ENCODE peak calls at places on chromosomes 1 and 21, in eight cellular contexts. A is Calu3, Q is A549, Y is fibroblast of mammary gland, F is kidney, E is body of pancreas, I is fibroblast of pulmonary artery, P is AG09309. S is an unnamed sample.

GRCh38 chr1:175757381-175758015 is 14.1 kb upstream of the TNR start:
- DNase-seq in A (peak), Q (peak), Y (peak), F (peak), E (peak), I (no peak), P (no peak), S (peak)

GRCh38 chr1:12496154-12496961 is 121.7 kb downstream of the DHRS3 start:
- DNase-seq in A (no peak), Q (no peak), Y (no peak), F (no peak), E (peak), I (peak), P (no peak), S (no peak)

GRCh38 chr1:88530246-88530645 is 153.8 kb upstream of the PKN2 start:
- DNase-seq in A (no peak), Q (no peak), Y (no peak), F (no peak), E (no peak), I (no peak), P (no peak), S (no peak)

GRCh38 chr1:151175910-151176309 is at the start of gene TMOD4:
- DNase-seq in A (no peak), Q (no peak), Y (peak), F (peak), E (no peak), I (peak), P (no peak), S (no peak)

GRCh38 chr1:33025180-33025569 is 11.5 kb downstream of the AK2 start:
- DNase-seq in A (no peak), Q (no peak), Y (no peak), F (no peak), E (no peak), I (no peak), P (no peak), S (no peak)

GRCh38 chr1:210597555-210598134 is 268.9 kb downstream of the HHAT start:
- DNase-seq in A (peak), Q (peak), Y (peak), F (no peak), E (no peak), I (peak), P (peak), S (no peak)

GRCh38 chr1:195981448-195982139 is 626.6 kb downstream of the KCNT2 start:
- DNase-seq in A (no peak), Q (no peak), Y (peak), F (no peak), E (no peak), I (peak), P (no peak), S (no peak)

GRCh38 chr1:64934115-64934880 is 32.1 kb downstream of the JAK1 start:
- DNase-seq in A (no peak), Q (peak), Y (peak), F (no peak), E (peak), I (peak), P (peak), S (no peak)

GRCh38 chr1:153506831-153507413 is 28.9 kb downstream of the S100A6 start:
- DNase-seq in A (peak), Q (peak), Y (peak), F (peak), E (peak), I (peak), P (peak), S (peak)

GRCh38 chr1:86207323-86207722 is 50.8 kb upstream of the COL24A1 start:
- DNase-seq in A (peak), Q (no peak), Y (peak), F (no peak), E (no peak), I (peak), P (peak), S (no peak)

GRCh38 chr1:10339815-10340214 is 59.0 kb upstream of the PGD start:
- DNase-seq in A (peak), Q (peak), Y (peak), F (no peak), E (peak), I (peak), P (no peak), S (no peak)

GRCh38 chr1:110746644-110747259 is 72.0 kb upstream of the KCNA3 start:
- DNase-seq in A (peak), Q (no peak), Y (peak), F (no peak), E (peak), I (peak), P (no peak), S (no peak)

GRCh38 chr1:224733021-224733911 is 117.1 kb downstream of the CNIH3 start:
- DNase-seq in A (peak), Q (no peak), Y (peak), F (no peak), E (no peak), I (peak), P (no peak), S (peak)

GRCh38 chr1:30743584-30744059 is 14.0 kb downstream of the LAPTM5 start:
- DNase-seq in A (no peak), Q (no peak), Y (no peak), F (peak), E (peak), I (no peak), P (no peak), S (no peak)

GRCh38 chr21:14952916-14953315 is 111.9 kb downstream of the NRIP1 start:
- DNase-seq in A (no peak), Q (no peak), Y (peak), F (no peak), E (no peak), I (no peak), P (no peak), S (no peak)
- TF ChIP-seq CTCF in A (no peak), Q (no peak), Y (peak), F (peak), E (no peak), I (peak), P (no peak), S (no peak)

DNA sequence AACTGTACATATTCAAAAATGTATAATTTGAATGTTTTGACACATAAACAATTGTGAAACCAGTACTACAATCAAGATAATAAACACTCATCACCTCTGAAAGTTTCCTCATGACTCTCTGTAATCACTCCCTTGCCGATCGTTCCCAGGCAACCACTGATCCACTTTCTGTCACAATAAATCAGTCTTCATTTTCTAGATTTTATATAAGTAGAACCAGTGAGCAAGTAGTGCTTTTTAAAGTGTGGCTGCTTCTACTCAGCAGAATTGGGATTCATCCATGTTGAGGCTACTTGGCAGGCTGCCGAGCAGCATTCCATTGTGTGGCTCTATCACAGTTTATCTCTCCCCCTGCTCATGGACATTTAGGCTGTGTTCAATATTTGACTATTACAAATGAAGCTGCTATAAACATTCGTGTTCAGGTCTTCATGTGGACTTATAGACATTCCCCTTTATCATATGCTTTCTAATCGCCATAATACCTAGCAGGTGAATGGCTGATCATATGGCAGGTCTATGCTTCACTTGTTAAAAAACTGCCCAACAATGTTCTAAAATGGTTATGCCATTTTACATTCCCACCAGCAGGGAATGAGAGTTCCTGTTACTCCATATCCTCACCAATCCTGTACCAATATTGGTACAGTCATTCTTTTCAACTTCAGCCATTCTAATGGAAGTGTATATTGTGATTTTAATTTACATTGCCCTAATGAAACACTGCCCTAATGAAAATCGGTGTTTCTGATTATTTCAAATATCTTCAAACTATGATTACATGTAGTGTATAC is 20.5 kb downstream of the TEX38 start:
- DNase-seq in A (no peak), Q (no peak), Y (no peak), F (no peak), E (no peak), I (peak), P (no peak), S (no peak)
- TF ChIP-seq CTCF in A (no peak), Q (no peak), Y (peak), F (no peak), E (no peak), I (peak), P (peak), S (no peak)

GRCh38 chr1:212284332-212284743 is 872 bp upstream of the PPP2R5A start:
- DNase-seq in A (peak), Q (no peak), Y (peak), F (no peak), E (no peak), I (peak), P (no peak), S (no peak)

GRCh38 chr1:212285685-212286436 is 651 bp downstream of the PPP2R5A start:
- DNase-seq in A (peak), Q (peak), Y (peak), F (peak), E (peak), I (peak), P (no peak), S (peak)

GRCh38 chr1:212283741-212284140 is 1.5 kb upstream of the PPP2R5A start:
- DNase-seq in A (no peak), Q (no peak), Y (no peak), F (no peak), E (no peak), I (no peak), P (no peak), S (no peak)

GRCh38 chr1:212286437-212287131 is 1.4 kb downstream of the PPP2R5A start:
- DNase-seq in A (no peak), Q (no peak), Y (peak), F (no peak), E (no peak), I (peak), P (no peak), S (no peak)

DNA sequence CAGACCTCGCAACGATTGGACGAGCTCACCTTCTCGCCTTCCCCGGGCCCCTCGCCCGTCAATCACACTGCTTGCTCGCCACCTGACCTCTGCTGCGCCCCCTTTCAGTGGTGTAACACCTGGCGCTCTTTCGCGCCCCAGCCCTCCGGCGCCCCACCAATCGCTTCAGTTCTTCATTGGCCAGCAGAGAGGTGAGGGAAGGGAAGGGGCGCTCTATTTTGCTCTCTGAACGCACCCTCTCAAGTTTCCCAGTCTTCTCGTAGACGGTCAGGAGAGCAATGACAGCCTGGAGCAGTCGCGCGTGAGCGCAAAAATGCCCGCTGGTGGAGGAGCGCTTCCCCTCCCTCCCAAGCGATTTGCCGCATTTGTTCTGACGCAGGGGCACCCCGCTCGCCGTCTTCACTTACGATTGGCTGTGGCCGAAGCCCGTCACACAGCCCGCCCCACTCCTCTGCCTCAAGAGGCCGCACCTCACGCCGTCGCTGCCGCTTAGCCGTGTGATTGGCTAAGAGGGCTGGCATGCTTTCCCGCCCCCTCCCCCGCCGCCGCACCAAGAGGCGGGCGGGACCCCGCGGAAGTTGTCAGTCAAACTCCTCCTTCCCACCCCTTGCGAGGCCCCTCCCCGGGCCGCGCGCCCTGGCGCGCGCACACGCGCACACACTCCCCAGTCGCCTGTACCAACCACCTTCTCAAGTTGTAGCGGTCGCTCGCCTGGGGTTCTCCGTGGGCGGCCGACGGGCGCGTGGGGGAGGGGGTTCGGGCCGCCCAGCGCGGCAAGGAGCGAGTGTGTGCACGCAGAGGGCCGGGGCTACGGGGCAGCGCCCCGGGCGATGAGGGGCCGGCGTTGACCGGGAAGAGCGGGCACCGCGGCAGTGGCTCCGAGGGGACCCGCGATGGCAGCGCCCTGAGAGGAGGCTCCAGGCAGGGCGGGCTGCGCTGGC is at the start of gene PPP2R5A:
- DNase-seq in A (peak), Q (peak), Y (peak), F (peak), E (peak), I (peak), P (peak), S (peak)
- TF ChIP-seq CTCF in A (no peak), Q (peak), Y (no peak), F (no peak), E (no peak), I (no peak), P (no peak), S (peak)

DNA sequence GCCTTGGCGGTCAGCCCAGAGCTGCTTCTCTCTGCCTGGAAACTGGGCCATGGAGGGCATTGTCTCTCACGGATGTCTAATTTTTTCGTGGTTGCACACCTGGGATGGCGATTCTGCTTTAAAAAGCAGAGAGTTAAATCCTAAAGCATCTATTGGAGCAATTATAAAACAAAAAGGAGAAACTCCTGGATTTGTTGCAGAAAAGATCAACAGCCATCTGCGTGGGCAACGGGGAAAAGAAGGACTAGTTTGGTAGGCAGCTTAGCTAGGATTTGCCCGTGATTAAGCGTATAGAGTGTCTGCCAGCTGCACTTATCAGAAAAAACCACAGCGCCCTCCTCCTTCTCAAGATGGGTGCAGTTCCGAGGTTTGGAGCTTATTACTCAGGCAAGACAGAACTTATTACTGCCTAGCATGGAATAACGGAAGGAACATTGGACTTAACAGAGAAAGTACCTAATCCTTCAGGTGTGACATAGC is 524 bp upstream of the SLC25A24 start:
- DNase-seq in A (peak), Q (peak), Y (peak), F (no peak), E (peak), I (peak), P (peak), S (no peak)
- TF ChIP-seq CTCF in A (no peak), Q (peak), Y (peak), F (no peak), E (no peak), I (peak), P (peak), S (no peak)

DNA sequence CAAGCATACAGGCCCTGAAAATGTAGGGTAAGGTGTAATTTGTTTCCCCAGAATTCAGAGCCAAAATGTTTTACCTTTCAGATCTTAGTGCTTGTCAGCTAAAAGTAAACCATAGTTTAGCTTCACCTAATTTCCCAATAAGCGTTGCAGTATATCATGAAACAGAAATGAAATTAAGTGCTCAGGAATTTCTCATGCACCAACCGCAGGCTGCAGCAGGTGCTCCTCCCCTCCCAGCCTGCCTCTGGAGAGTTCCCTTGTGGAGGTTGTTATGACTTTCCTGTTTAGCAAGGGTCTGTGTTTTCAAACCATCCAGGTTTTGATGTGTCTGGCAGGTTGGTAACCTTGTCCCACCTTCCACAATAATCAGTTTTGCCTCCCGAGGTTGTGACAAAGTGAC is 118.5 kb downstream of the HLX start:
- DNase-seq in A (no peak), Q (no peak), Y (no peak), F (no peak), E (no peak), I (no peak), P (no peak), S (no peak)
- TF ChIP-seq CTCF in A (no peak), Q (no peak), Y (no peak), F (no peak), E (no peak), I (no peak), P (no peak), S (no peak)

GRCh38 chr1:81562934-81563333 is 237.8 kb upstream of the ADGRL2 start:
- DNase-seq in A (no peak), Q (no peak), Y (no peak), F (no peak), E (no peak), I (no peak), P (no peak), S (no peak)

GRCh38 chr1:81558291-81559076 is 242.2 kb upstream of the ADGRL2 start:
- DNase-seq in A (no peak), Q (no peak), Y (no peak), F (no peak), E (no peak), I (peak), P (no peak), S (no peak)

GRCh38 chr1:81560629-81561028 is 240.1 kb upstream of the ADGRL2 start:
- DNase-seq in A (no peak), Q (no peak), Y (no peak), F (no peak), E (no peak), I (no peak), P (no peak), S (no peak)

GRCh38 chr1:81556968-81557367 is 243.8 kb upstream of the ADGRL2 start:
- DNase-seq in A (no peak), Q (no peak), Y (no peak), F (no peak), E (no peak), I (no peak), P (no peak), S (no peak)

GRCh38 chr1:81559662-81560350 is 240.9 kb upstream of the ADGRL2 start:
- DNase-seq in A (no peak), Q (no peak), Y (peak), F (no peak), E (no peak), I (peak), P (no peak), S (no peak)
- TF ChIP-seq CTCF in A (no peak), Q (peak), Y (peak), F (no peak), E (no peak), I (peak), P (peak), S (no peak)

S was measured in right lobe of liver.